ENCODE peak calls at places on chromosomes 12 and 14, in eight cellular contexts. X is stimulated activated CD8-positive, alpha-beta memory T cell treated with anti-CD3 and anti-CD28 coated beads, Interleukin-2, amount 100 ng/mL, for 1 hour; G is psoas muscle; K is GM06990; W is right atrium auricular region; A is heart right ventricle; B is epithelial cell of esophagus; D is Calu3. P is an unnamed sample.

GRCh38 chr14:90740081-90740480 is 76.1 kb downstream of the TTC7B start:
- DNase-seq in K (no peak), A (no peak), W (peak; percentile 43), D (no peak), B (no peak), G (no peak), X (no peak), P (no peak)

GRCh38 chr12:9349888-9350885 is 142.0 kb upstream of the PZP start:
- DNase-seq in X (no peak), B (peak; percentile 39), A (no peak), D (no peak), W (no peak), G (no peak), K (no peak), P (no peak)

GRCh38 chr12:132746621-132747020 is 15.0 kb downstream of the ANKLE2 start:
- DNase-seq in D (no peak), X (no peak), K (no peak), B (peak; percentile 34), W (no peak), G (no peak), A (no peak), P (no peak)

GRCh38 chr12:23585156-23585781 is 364.2 kb downstream of the SOX5 start:
- DNase-seq in X (no peak), K (no peak), B (no peak), A (no peak), W (no peak), G (no peak), D (no peak), P (no peak)

GRCh38 chr12:95286713-95287112 is 69.1 kb downstream of the VEZT start:
- DNase-seq in B (no peak), X (no peak), A (no peak), W (no peak), D (no peak), G (no peak), K (no peak), P (no peak)

GRCh38 chr12:110744176-110744575 is 1.5 kb upstream of the PPP1CC start:
- DNase-seq in X (no peak), B (peak; percentile 36), G (no peak), K (no peak), A (no peak), W (peak; percentile 56), D (peak; percentile 63), P (no peak)

GRCh38 chr14:87705439-87705896 is 287.5 kb downstream of the GALC start:
- DNase-seq in D (no peak), K (no peak), B (no peak), X (no peak), G (no peak), A (no peak), W (no peak), P (no peak)

GRCh38 chr14:37583358-37584210 is 11.5 kb downstream of the FOXA1 start:
- DNase-seq in G (no peak), A (peak; percentile 7), B (peak; percentile 16), X (no peak), K (no peak), D (peak; percentile 79), W (no peak), P (peak; percentile 50)

GRCh38 chr12:128573907-128574306 is 249.9 kb downstream of the SLC15A4 start:
- DNase-seq in K (no peak), X (no peak), B (no peak), G (no peak), A (no peak), W (no peak), D (no peak), P (no peak)

GRCh38 chr12:31600252-31600651 is 9.3 kb upstream of the DENND5B start:
- DNase-seq in D (no peak), G (no peak), X (no peak), W (no peak), K (no peak), B (no peak), A (no peak), P (peak; percentile 79)

GRCh38 chr14:32808574-32809098 is 130.0 kb upstream of the NPAS3 start:
- DNase-seq in K (no peak), X (no peak), D (no peak), B (no peak), W (no peak), G (no peak), A (no peak), P (no peak)

GRCh38 chr12:10672231-10672868 is 1.5 kb downstream of the STYK1 start:
- DNase-seq in B (no peak), K (no peak), G (no peak), W (no peak), D (peak; percentile 49), A (no peak), X (peak; percentile 9), P (no peak)

GRCh38 chr14:74975059-74975810 is 19.8 kb upstream of the PGF start:
- DNase-seq in B (no peak), D (no peak), X (no peak), A (peak; percentile 92), W (peak; percentile 85), G (peak; percentile 89), K (no peak), P (peak; percentile 10)

GRCh38 chr12:2129076-2129475 is 76.3 kb downstream of the CACNA1C start:
- DNase-seq in K (no peak), G (no peak), W (no peak), D (no peak), B (peak; percentile 81), X (no peak), A (no peak), P (no peak)

GRCh38 chr12:22494319-22494718 is 50.0 kb downstream of the C2CD5 start:
- DNase-seq in A (no peak), D (no peak), G (no peak), K (no peak), W (no peak), B (no peak), X (no peak), P (no peak)

GRCh38 chr14:92978229-92979021 is 55.5 kb downstream of the CHGA start:
- DNase-seq in D (no peak), W (no peak), X (no peak), K (no peak), G (no peak), B (no peak), A (no peak), P (no peak)

GRCh38 chr12:76530531-76530930 is 29.0 kb downstream of the OSBPL8 start:
- DNase-seq in G (no peak), B (no peak), D (no peak), W (no peak), K (no peak), X (no peak), A (no peak), P (no peak)

GRCh38 chr14:36441283-36441682 is 78.7 kb downstream of the NKX2-1 start:
- DNase-seq in D (no peak), A (no peak), K (no peak), B (no peak), G (no peak), X (no peak), W (no peak), P (no peak)

GRCh38 chr12:6462234-6462995 is 8.1 kb downstream of the VAMP1 start:
- DNase-seq in X (no peak), G (no peak), D (no peak), K (no peak), A (no peak), B (no peak), W (no peak), P (no peak)

GRCh38 chr14:68649461-68650189 is 143.2 kb downstream of the ZFP36L1 start:
- DNase-seq in G (no peak), B (no peak), X (no peak), A (no peak), D (no peak), W (no peak), K (no peak), P (peak; percentile 6)

GRCh38 chr12:132246997-132247717 is 82.2 kb downstream of the GALNT9 start:
- DNase-seq in X (no peak), D (no peak), A (no peak), W (no peak), B (no peak), K (no peak), G (no peak), P (no peak)

GRCh38 chr12:86663691-86664090 is 407.5 kb upstream of the MGAT4C start:
- DNase-seq in G (no peak), B (no peak), X (no peak), D (no peak), W (no peak), K (no peak), A (no peak), P (no peak)

GRCh38 chr14:22837059-22837749 is 819 bp downstream of the MMP14 start:
- DNase-seq in B (peak; percentile 50), X (no peak), G (no peak), A (peak; percentile 73), K (no peak), D (peak; percentile 46), W (no peak), P (no peak)

GRCh38 chr12:107759410-107759809 is 1.5 kb downstream of the PRDM4 start:
- DNase-seq in X (no peak), B (peak; percentile 87), K (no peak), A (no peak), W (no peak), G (no peak), D (peak; percentile 21), P (no peak)

GRCh38 chr14:105497671-105498429 is 6.8 kb downstream of the TEDC1 start:
- DNase-seq in G (peak; percentile 15), K (peak; percentile 18), B (no peak), X (no peak), W (no peak), A (peak; percentile 18), D (no peak), P (peak; percentile 26)

GRCh38 chr12:127903146-127903545 is 363.8 kb upstream of the TMEM132C start:
- DNase-seq in W (no peak), B (no peak), X (no peak), A (no peak), K (no peak), G (no peak), D (no peak), P (no peak)

GRCh38 chr14:89268514-89268913 is 148.5 kb downstream of the FOXN3 start:
- DNase-seq in X (no peak), B (no peak), A (no peak), D (no peak), G (no peak), K (no peak), W (no peak), P (no peak)

GRCh38 chr12:114241973-114242434 is 163.9 kb downstream of the TBX5 start:
- DNase-seq in A (no peak), X (no peak), D (no peak), W (no peak), B (no peak), G (no peak), K (no peak), P (peak; percentile 50)

GRCh38 chr12:15886372-15887042 is 4.3 kb downstream of the STRAP start:
- DNase-seq in D (no peak), A (no peak), X (no peak), W (no peak), B (no peak), G (no peak), K (no peak), P (no peak)

GRCh38 chr12:98591209-98591608 is 2.3 kb upstream of the SLC25A3 start:
- DNase-seq in B (no peak), A (no peak), G (no peak), D (no peak), X (no peak), K (no peak), W (no peak), P (no peak)

GRCh38 chr12:113903381-113903863 is 62.7 kb downstream of the RBM19 start:
- DNase-seq in X (no peak), G (no peak), K (no peak), B (no peak), D (no peak), A (no peak), W (no peak), P (no peak)

GRCh38 chr12:42420385-42420784 is 94.4 kb downstream of the PPHLN1 start:
- DNase-seq in G (no peak), D (no peak), W (no peak), A (no peak), B (no peak), X (no peak), K (no peak), P (no peak)

GRCh38 chr14:54338696-54339317 is 58.0 kb upstream of the CDKN3 start:
- DNase-seq in B (peak; percentile 63), D (peak; percentile 12), G (no peak), K (no peak), X (no peak), A (no peak), W (no peak), P (no peak)

GRCh38 chr14:103880334-103880985 is 33.1 kb upstream of the PPP1R13B start:
- DNase-seq in A (peak; percentile 86), B (peak; percentile 34), K (no peak), X (no peak), G (peak; percentile 83), D (peak; percentile 68), W (peak; percentile 83), P (no peak)